ENCODE peak calls at places on chromosomes 6 and 20, in six cellular contexts. S is activated B cell treated with CpG ODN at 0.5 μM for 24 hours; K is HT1080; X is adrenal gland; N is effector memory CD8-positive, alpha-beta T cell; W is brain microvascular endothelial cell. C is an unnamed sample.

GRCh38 chr6:12602951-12603710 is 113.4 kb upstream of the PHACTR1 start:
- DNase-seq in W (peak), X (peak), N (no peak), S (no peak), K (peak), C (peak)

GRCh38 chr20:48826883-48827771 is 672 bp downstream of the PREX1 start:
- DNase-seq in S (peak), X (no peak), K (peak), N (peak), W (no peak), C (no peak)

GRCh38 chr6:67493682-67494081 is 1141.4 kb upstream of the ADGRB3 start:
- DNase-seq in X (no peak), S (no peak), N (no peak), K (no peak), W (no peak), C (no peak)

GRCh38 chr20:5842465-5842864 is 92.3 kb downstream of the SHLD1 start:
- DNase-seq in X (no peak), W (no peak), K (no peak), N (no peak), S (no peak), C (no peak)

GRCh38 chr20:44965651-44966029 is 672 bp upstream of the STK4 start:
- DNase-seq in N (no peak), S (no peak), W (no peak), K (no peak), X (no peak), C (no peak)

GRCh38 chr20:45934046-45934586 is 367 bp upstream of the PCIF1 start:
- DNase-seq in S (no peak), W (no peak), K (peak), X (peak), N (peak), C (no peak)

GRCh38 chr20:32516985-32517873 is 67.9 kb downstream of the NOL4L start:
- DNase-seq in S (no peak), X (peak), K (no peak), N (no peak), W (no peak), C (no peak)

GRCh38 chr20:13006825-13007224 is 1.9 kb upstream of the SPTLC3 start:
- DNase-seq in N (no peak), S (no peak), K (peak), W (peak), X (no peak), C (no peak)

GRCh38 chr6:78533876-78534275 is 333.5 kb upstream of the IRAK1BP1 start:
- DNase-seq in S (no peak), N (no peak), W (no peak), X (no peak), K (no peak), C (no peak)

GRCh38 chr6:158496700-158497099 is 63.2 kb upstream of the TMEM181 start:
- DNase-seq in N (no peak), W (no peak), S (no peak), K (no peak), X (no peak), C (no peak)

GRCh38 chr6:149876241-149876933 is 12.2 kb upstream of the LRP11 start:
- DNase-seq in N (no peak), X (no peak), W (no peak), K (no peak), S (no peak), C (no peak)

GRCh38 chr6:18166314-18167007 is 11.2 kb downstream of the KDM1B start:
- DNase-seq in X (no peak), N (no peak), K (no peak), S (no peak), W (no peak), C (peak)

GRCh38 chr20:46083101-46083500 is 6.7 kb downstream of the NCOA5 start:
- DNase-seq in N (no peak), W (no peak), S (no peak), K (no peak), X (no peak), C (no peak)

GRCh38 chr20:36802326-36803223 is 29.0 kb upstream of the DSN1 start:
- DNase-seq in N (no peak), W (peak), X (no peak), S (no peak), K (peak), C (peak)

GRCh38 chr6:118283759-118284158 is 264.3 kb upstream of the PLN start:
- DNase-seq in X (peak), N (peak), W (peak), S (no peak), K (peak), C (peak)

GRCh38 chr20:23692725-23693124 is 3.9 kb upstream of the CST4 start:
- DNase-seq in X (no peak), K (no peak), S (no peak), N (no peak), W (no peak), C (no peak)

GRCh38 chr6:35173068-35174042 is 32.2 kb upstream of the TCP11 start:
- DNase-seq in K (peak), S (no peak), W (no peak), N (no peak), X (no peak), C (peak)

GRCh38 chr20:645318-646106 is 7.5 kb downstream of the SRXN1 start:
- DNase-seq in W (peak), S (peak), N (peak), X (peak), K (peak), C (peak)

GRCh38 chr6:170102582-170103481 is 188.0 kb downstream of the DLL1 start:
- DNase-seq in W (no peak), K (no peak), S (no peak), X (peak), N (no peak), C (no peak)

GRCh38 chr20:55977723-55978481 is 27.4 kb downstream of the CBLN4 start:
- DNase-seq in S (no peak), K (no peak), N (no peak), W (no peak), X (no peak), C (no peak)

GRCh38 chr6:169028343-169028742 is 225.3 kb downstream of the THBS2 start:
- DNase-seq in S (no peak), N (no peak), W (no peak), X (no peak), K (no peak), C (no peak)

GRCh38 chr20:50789968-50790650 is 4.8 kb upstream of the BCAS4 start:
- DNase-seq in S (no peak), W (no peak), N (no peak), X (no peak), K (no peak), C (no peak)

GRCh38 chr20:4369119-4369797 is 352.5 kb upstream of the PRND start:
- DNase-seq in X (no peak), N (no peak), S (no peak), W (no peak), K (no peak), C (no peak)

GRCh38 chr20:63087236-63087871 is 80.6 kb upstream of the BHLHE23 start:
- DNase-seq in W (no peak), X (no peak), N (no peak), K (no peak), S (no peak), C (no peak)

GRCh38 chr6:37759221-37760154 is 60.0 kb upstream of the ZFAND3 start:
- DNase-seq in S (no peak), N (no peak), W (no peak), X (no peak), K (no peak), C (no peak)

GRCh38 chr20:62627901-62628612 is 14.2 kb upstream of the SLCO4A1 start:
- DNase-seq in K (peak), X (no peak), W (no peak), S (peak), N (no peak), C (peak)

GRCh38 chr6:129567374-129567773 is 142.6 kb downstream of the ARHGAP18 start:
- DNase-seq in N (peak), S (no peak), W (peak), K (peak), X (peak), C (no peak)

GRCh38 chr6:3349388-3350251 is 90.9 kb downstream of the PSMG4 start:
- DNase-seq in K (no peak), X (no peak), S (no peak), N (no peak), W (no peak), C (no peak)

GRCh38 chr20:41046716-41047115 is 18.1 kb downstream of the TOP1 start:
- DNase-seq in S (no peak), X (no peak), K (peak), W (no peak), N (no peak), C (no peak)

GRCh38 chr20:39897058-39897457 is 792.0 kb downstream of the MAFB start:
- DNase-seq in W (peak), X (no peak), S (no peak), N (no peak), K (no peak), C (peak)

GRCh38 chr20:48705208-48706115 is 122.3 kb downstream of the PREX1 start:
- DNase-seq in X (no peak), K (no peak), S (no peak), W (no peak), N (no peak), C (no peak)

GRCh38 chr6:7899046-7899888 is 11.3 kb downstream of the TXNDC5 start:
- DNase-seq in W (no peak), K (no peak), N (no peak), X (no peak), S (no peak), C (no peak)

GRCh38 chr6:1015819-1016218 is 296.1 kb upstream of the FOXQ1 start:
- DNase-seq in N (no peak), X (no peak), K (peak), W (no peak), S (no peak), C (peak)

GRCh38 chr6:38990475-38990874 is 58.1 kb upstream of the GLP1R start:
- DNase-seq in S (no peak), W (no peak), K (no peak), X (no peak), N (no peak), C (no peak)

GRCh38 chr6:144378437-144378836 is 93.3 kb downstream of the UTRN start:
- DNase-seq in X (no peak), N (no peak), S (no peak), W (no peak), K (peak), C (no peak)

GRCh38 chr6:26224940-26225847 is 138.0 kb downstream of the HFE start:
- DNase-seq in S (no peak), N (no peak), X (peak), W (peak), K (no peak), C (peak)

GRCh38 chr6:5752282-5752681 is 254.4 kb downstream of the NRN1 start:
- DNase-seq in W (peak), K (peak), N (no peak), S (no peak), X (peak), C (peak)

GRCh38 chr20:43563429-43563828 is 4.6 kb downstream of the SGK2 start:
- DNase-seq in W (no peak), X (no peak), K (no peak), S (no peak), N (no peak), C (no peak)

C was measured in HFFc6.